ENCODE peak calls at places on chromosomes 4 and X, in eight cellular contexts. One of them, this sample, is unnamed.

GRCh38 chr4:107950746-107951540 is 19.6 kb downstream of the CYP2U1 start:
- DNase-seq in AG04450: no peak
- DNase-seq in left lung: no peak
- DNase-seq in stomach: no peak
- DNase-seq in IMR-90: peak; percentile 16
- DNase-seq in tibial nerve: no peak
- DNase-seq in adrenal gland: no peak
- DNase-seq in fibroblast of lung: no peak
- DNase-seq in this sample: no peak

GRCh38 chr4:184816962-184817361 is 8.8 kb downstream of the ACSL1 start:
- DNase-seq in tibial nerve: no peak
- DNase-seq in IMR-90: no peak
- DNase-seq in left lung: no peak
- DNase-seq in AG04450: no peak
- DNase-seq in fibroblast of lung: no peak
- DNase-seq in stomach: no peak
- DNase-seq in adrenal gland: no peak
- DNase-seq in this sample: no peak

GRCh38 chr4:145881991-145882390 is 56.6 kb downstream of the ZNF827 start:
- DNase-seq in AG04450: no peak
- DNase-seq in IMR-90: no peak
- DNase-seq in stomach: peak; percentile 88
- DNase-seq in tibial nerve: no peak
- DNase-seq in left lung: peak; percentile 76
- DNase-seq in fibroblast of lung: no peak
- DNase-seq in adrenal gland: no peak
- DNase-seq in this sample: peak; percentile 79

GRCh38 chrX:72620550-72621145 is 48.0 kb upstream of the HDAC8 start:
- DNase-seq in IMR-90: peak; percentile 89
- DNase-seq in left lung: peak; percentile 10
- DNase-seq in AG04450: peak; percentile 44
- DNase-seq in adrenal gland: peak; percentile 77
- DNase-seq in fibroblast of lung: peak; percentile 91
- DNase-seq in stomach: peak; percentile 81
- DNase-seq in tibial nerve: no peak
- DNase-seq in this sample: peak; percentile 86

GRCh38 chrX:21666679-21667078 is 8.5 kb upstream of the KLHL34 start:
- DNase-seq in fibroblast of lung: peak; percentile 9
- DNase-seq in left lung: no peak
- DNase-seq in tibial nerve: no peak
- DNase-seq in IMR-90: peak; percentile 22
- DNase-seq in stomach: no peak
- DNase-seq in adrenal gland: no peak
- DNase-seq in AG04450: no peak
- DNase-seq in this sample: no peak

GRCh38 chrX:141341341-141341740 is 99.0 kb upstream of the SPANXC start:
- DNase-seq in tibial nerve: no peak
- DNase-seq in stomach: no peak
- DNase-seq in IMR-90: peak; percentile 83
- DNase-seq in adrenal gland: no peak
- DNase-seq in left lung: no peak
- DNase-seq in AG04450: peak; percentile 27
- DNase-seq in fibroblast of lung: peak; percentile 82
- DNase-seq in this sample: no peak

GRCh38 chr4:26803462-26803861 is 57.2 kb upstream of the STIM2 start:
- DNase-seq in adrenal gland: no peak
- DNase-seq in left lung: no peak
- DNase-seq in AG04450: no peak
- DNase-seq in fibroblast of lung: no peak
- DNase-seq in stomach: no peak
- DNase-seq in tibial nerve: no peak
- DNase-seq in IMR-90: no peak
- DNase-seq in this sample: no peak

GRCh38 chr4:140706276-140706625 is 49.9 kb downstream of the TBC1D9 start:
- DNase-seq in tibial nerve: no peak
- DNase-seq in fibroblast of lung: no peak
- DNase-seq in adrenal gland: no peak
- DNase-seq in IMR-90: no peak
- DNase-seq in stomach: no peak
- DNase-seq in left lung: no peak
- DNase-seq in AG04450: no peak
- DNase-seq in this sample: no peak

GRCh38 chr4:83231620-83232056 is 53.0 kb downstream of the COQ2 start:
- DNase-seq in fibroblast of lung: no peak
- DNase-seq in left lung: no peak
- DNase-seq in AG04450: no peak
- DNase-seq in stomach: no peak
- DNase-seq in adrenal gland: no peak
- DNase-seq in IMR-90: no peak
- DNase-seq in tibial nerve: no peak
- DNase-seq in this sample: no peak

GRCh38 chr4:81040175-81040659 is 9.7 kb downstream of the BMP3 start:
- DNase-seq in tibial nerve: no peak
- DNase-seq in AG04450: no peak
- DNase-seq in left lung: no peak
- DNase-seq in fibroblast of lung: peak; percentile 56
- DNase-seq in stomach: no peak
- DNase-seq in IMR-90: peak; percentile 35
- DNase-seq in adrenal gland: no peak
- DNase-seq in this sample: no peak

GRCh38 chr4:107330915-107331314 is 294.8 kb upstream of the DKK2 start:
- DNase-seq in AG04450: no peak
- DNase-seq in tibial nerve: no peak
- DNase-seq in fibroblast of lung: no peak
- DNase-seq in left lung: no peak
- DNase-seq in stomach: no peak
- DNase-seq in IMR-90: no peak
- DNase-seq in adrenal gland: no peak
- DNase-seq in this sample: no peak

GRCh38 chr4:24559032-24559821 is 25.1 kb downstream of the DHX15 start:
- DNase-seq in stomach: no peak
- DNase-seq in adrenal gland: no peak
- DNase-seq in tibial nerve: no peak
- DNase-seq in IMR-90: peak; percentile 25
- DNase-seq in AG04450: no peak
- DNase-seq in fibroblast of lung: no peak
- DNase-seq in left lung: no peak
- DNase-seq in this sample: no peak

GRCh38 chrX:150088042-150088441 is 149.8 kb upstream of the EOLA2 start:
- DNase-seq in AG04450: no peak
- DNase-seq in IMR-90: no peak
- DNase-seq in fibroblast of lung: no peak
- DNase-seq in left lung: no peak
- DNase-seq in adrenal gland: no peak
- DNase-seq in tibial nerve: no peak
- DNase-seq in stomach: no peak
- DNase-seq in this sample: no peak
- H3K4me3 ChIP-seq in AG04450: no peak overlapping the region
- H3K4me3 ChIP-seq in IMR-90: no peak overlapping the region
- H3K4me3 ChIP-seq in fibroblast of lung: no peak overlapping the region
- H3K4me3 ChIP-seq in left lung: no peak overlapping the region
- H3K4me3 ChIP-seq in adrenal gland: no peak overlapping the region
- H3K4me3 ChIP-seq in tibial nerve: no peak overlapping the region
- H3K4me3 ChIP-seq in stomach: no peak overlapping the region
- H3K4me3 ChIP-seq in this sample: no peak overlapping the region

GRCh38 chr4:43560047-43560446 is 667.5 kb downstream of the GRXCR1 start:
- DNase-seq in fibroblast of lung: no peak
- DNase-seq in stomach: no peak
- DNase-seq in adrenal gland: no peak
- DNase-seq in IMR-90: no peak
- DNase-seq in tibial nerve: no peak
- DNase-seq in left lung: no peak
- DNase-seq in AG04450: no peak
- DNase-seq in this sample: no peak

GRCh38 chr4:43550981-43551627 is 658.6 kb downstream of the GRXCR1 start:
- DNase-seq in left lung: peak; percentile 66
- DNase-seq in AG04450: no peak
- DNase-seq in tibial nerve: no peak
- DNase-seq in fibroblast of lung: no peak
- DNase-seq in IMR-90: no peak
- DNase-seq in stomach: no peak
- DNase-seq in adrenal gland: no peak
- DNase-seq in this sample: no peak

DNA sequence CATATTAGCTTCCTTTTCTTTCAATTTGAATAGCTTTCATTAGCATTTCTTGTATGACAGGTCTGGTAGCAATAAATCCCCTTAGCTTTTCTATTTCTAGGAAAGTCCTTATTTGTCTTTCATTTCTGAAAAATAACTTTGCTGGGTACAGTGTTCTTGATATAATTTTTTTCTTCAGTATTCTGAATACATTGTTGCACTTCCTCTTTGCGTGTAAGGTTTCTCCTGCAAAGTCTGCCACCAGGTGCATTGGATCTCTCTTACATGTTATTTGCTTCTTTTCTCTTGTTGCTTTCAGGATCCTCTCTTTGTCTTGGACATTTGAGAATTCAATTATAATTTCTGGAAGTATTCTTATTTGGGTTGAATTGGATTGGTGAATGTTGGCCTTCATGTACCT is 663.7 kb downstream of the GRXCR1 start:
- DNase-seq in left lung: no peak
- DNase-seq in IMR-90: no peak
- DNase-seq in stomach: no peak
- DNase-seq in AG04450: no peak
- DNase-seq in adrenal gland: no peak
- DNase-seq in tibial nerve: no peak
- DNase-seq in fibroblast of lung: no peak
- DNase-seq in this sample: no peak
- H3K9me3 ChIP-seq in left lung: no peaks in the 10 kb centered on the region
- H3K9me3 ChIP-seq in IMR-90: no peaks in the 10 kb centered on the region
- H3K9me3 ChIP-seq in stomach: peaks cover 9% of the 10 kb centered on the region
- H3K9me3 ChIP-seq in AG04450: peaks cover 17% of the 10 kb centered on the region
- H3K9me3 ChIP-seq in adrenal gland: no peaks in the 10 kb centered on the region
- H3K9me3 ChIP-seq in tibial nerve: no peaks in the 10 kb centered on the region
- H3K9me3 ChIP-seq in fibroblast of lung: no peaks in the 10 kb centered on the region
- H3K9me3 ChIP-seq in this sample: no peaks in the 10 kb centered on the region

GRCh38 chrX:25012433-25012735 is 3.4 kb downstream of the ARX start:
- DNase-seq in adrenal gland: no peak
- DNase-seq in AG04450: no peak
- DNase-seq in fibroblast of lung: no peak
- DNase-seq in tibial nerve: no peak
- DNase-seq in stomach: no peak
- DNase-seq in left lung: no peak
- DNase-seq in IMR-90: no peak
- DNase-seq in this sample: no peak
- H3K4me3 ChIP-seq in adrenal gland: no peak overlapping the region
- H3K4me3 ChIP-seq in AG04450: no peak overlapping the region
- H3K4me3 ChIP-seq in fibroblast of lung: no peak overlapping the region
- H3K4me3 ChIP-seq in tibial nerve: no peak overlapping the region
- H3K4me3 ChIP-seq in stomach: peak overlapping the region; percentile 20
- H3K4me3 ChIP-seq in left lung: no peak overlapping the region
- H3K4me3 ChIP-seq in IMR-90: no peak overlapping the region
- H3K4me3 ChIP-seq in this sample: no peak overlapping the region

GRCh38 chr4:13865871-13866669 is 238.5 kb upstream of the BOD1L1 start:
- DNase-seq in fibroblast of lung: peak; percentile 17
- DNase-seq in stomach: no peak
- DNase-seq in IMR-90: peak; percentile 51
- DNase-seq in adrenal gland: no peak
- DNase-seq in tibial nerve: no peak
- DNase-seq in left lung: no peak
- DNase-seq in AG04450: no peak
- DNase-seq in this sample: no peak

GRCh38 chr4:13872145-13872544 is 244.6 kb upstream of the BOD1L1 start:
- DNase-seq in tibial nerve: no peak
- DNase-seq in IMR-90: peak; percentile 59
- DNase-seq in adrenal gland: no peak
- DNase-seq in stomach: no peak
- DNase-seq in AG04450: no peak
- DNase-seq in fibroblast of lung: peak; percentile 31
- DNase-seq in left lung: no peak
- DNase-seq in this sample: no peak

GRCh38 chr4:13866881-13867280 is 239.4 kb upstream of the BOD1L1 start:
- DNase-seq in adrenal gland: no peak
- DNase-seq in left lung: no peak
- DNase-seq in tibial nerve: no peak
- DNase-seq in stomach: no peak
- DNase-seq in IMR-90: peak; percentile 32
- DNase-seq in fibroblast of lung: no peak
- DNase-seq in AG04450: no peak
- DNase-seq in this sample: no peak
- H3K9me3 ChIP-seq in adrenal gland: no peaks in the 10 kb centered on the region
- H3K9me3 ChIP-seq in left lung: no peaks in the 10 kb centered on the region
- H3K9me3 ChIP-seq in tibial nerve: no peaks in the 10 kb centered on the region
- H3K9me3 ChIP-seq in stomach: peaks cover 4% of the 10 kb centered on the region
- H3K9me3 ChIP-seq in IMR-90: no peaks in the 10 kb centered on the region
- H3K9me3 ChIP-seq in fibroblast of lung: no peaks in the 10 kb centered on the region
- H3K9me3 ChIP-seq in AG04450: peaks cover 3% of the 10 kb centered on the region
- H3K9me3 ChIP-seq in this sample: no peaks in the 10 kb centered on the region

GRCh38 chrX:108731144-108731543 is 5.2 kb downstream of the IRS4 start:
- DNase-seq in left lung: no peak
- DNase-seq in fibroblast of lung: no peak
- DNase-seq in AG04450: no peak
- DNase-seq in stomach: no peak
- DNase-seq in adrenal gland: no peak
- DNase-seq in IMR-90: no peak
- DNase-seq in tibial nerve: no peak
- DNase-seq in this sample: no peak
- H3K4me3 ChIP-seq in left lung: no peak overlapping the region
- H3K4me3 ChIP-seq in fibroblast of lung: no peak overlapping the region
- H3K4me3 ChIP-seq in AG04450: no peak overlapping the region
- H3K4me3 ChIP-seq in stomach: no peak overlapping the region
- H3K4me3 ChIP-seq in adrenal gland: no peak overlapping the region
- H3K4me3 ChIP-seq in IMR-90: no peak overlapping the region
- H3K4me3 ChIP-seq in tibial nerve: no peak overlapping the region
- H3K4me3 ChIP-seq in this sample: no peak overlapping the region

DNA sequence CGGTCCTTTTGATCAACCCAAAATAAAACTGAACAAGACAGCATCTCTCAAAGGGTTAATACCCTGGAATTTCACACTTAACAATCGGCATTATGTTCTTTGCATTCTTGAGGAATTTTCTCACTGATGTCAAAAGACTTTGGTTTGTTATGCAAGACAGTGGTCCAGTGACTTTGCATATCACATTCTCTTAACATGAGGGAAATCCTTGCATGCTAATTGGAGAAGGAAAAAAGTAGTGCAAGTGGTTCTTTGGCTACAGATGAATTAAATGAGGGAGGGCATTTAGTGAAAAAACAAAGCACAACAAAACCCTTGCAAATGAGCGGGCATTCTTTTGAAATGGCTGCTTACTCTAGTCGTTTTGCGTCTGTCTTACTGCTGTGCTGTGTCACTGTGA is 105.1 kb upstream of the LIMCH1 start:
- DNase-seq in left lung: no peak
- DNase-seq in fibroblast of lung: peak; percentile 62
- DNase-seq in AG04450: no peak
- DNase-seq in tibial nerve: no peak
- DNase-seq in adrenal gland: no peak
- DNase-seq in stomach: no peak
- DNase-seq in IMR-90: peak; percentile 8
- DNase-seq in this sample: no peak
- H3K9me3 ChIP-seq in left lung: no peaks in the 10 kb centered on the region
- H3K9me3 ChIP-seq in fibroblast of lung: no peaks in the 10 kb centered on the region
- H3K9me3 ChIP-seq in AG04450: no peaks in the 10 kb centered on the region
- H3K9me3 ChIP-seq in tibial nerve: no peaks in the 10 kb centered on the region
- H3K9me3 ChIP-seq in adrenal gland: no peaks in the 10 kb centered on the region
- H3K9me3 ChIP-seq in stomach: no peaks in the 10 kb centered on the region
- H3K9me3 ChIP-seq in IMR-90: no peaks in the 10 kb centered on the region
- H3K9me3 ChIP-seq in this sample: no peaks in the 10 kb centered on the region